ENCODE peak calls at places on chromosomes 4 and X, in seven cellular contexts. E is activated CD8-positive, alpha-beta T cell treated with anti-CD3 and anti-CD28 coated beads for 36 hours; W is sciatic nerve; B is left cardiac atrium; L is RWPE2; J is CD4-positive, CD25-positive, alpha-beta regulatory T cell; A is foreskin keratinocyte. O is an unnamed sample.

GRCh38 chr4:40719008-40719623 is 30.6 kb upstream of the NSUN7 start:
- ATAC-seq in E (peak; percentile 63), L (peak; percentile 78), J (no peak), B (peak; percentile 58), A (peak; percentile 57), W (peak; percentile 35), O (peak; percentile 59)

GRCh38 chrX:71060127-71060526 is 8.0 kb downstream of the SNX12 start:
- ATAC-seq in E (no peak), A (no peak), L (no peak), W (no peak), J (no peak), B (no peak), O (no peak)

GRCh38 chr4:110953191-110953590 is 330.3 kb upstream of the PITX2 start:
- ATAC-seq in A (no peak), J (no peak), E (no peak), W (no peak), B (no peak), L (no peak), O (no peak)

GRCh38 chr4:102322736-102323135 is 22.5 kb downstream of the SLC39A8 start:
- ATAC-seq in B (no peak), W (no peak), L (no peak), J (no peak), E (no peak), A (no peak), O (no peak)

GRCh38 chrX:19865567-19866363 is 21.6 kb downstream of the SH3KBP1 start:
- ATAC-seq in A (no peak), B (peak; percentile 76), J (no peak), L (no peak), W (peak; percentile 50), E (no peak), O (no peak)

GRCh38 chr4:186775867-186776266 is 52.2 kb upstream of the FAT1 start:
- ATAC-seq in L (peak; percentile 38), J (no peak), A (no peak), E (no peak), W (no peak), B (no peak), O (no peak)

GRCh38 chr4:139484861-139485311 is 31.0 kb downstream of the RAB33B start:
- ATAC-seq in E (no peak), W (no peak), B (no peak), A (no peak), J (no peak), L (no peak), O (no peak)

GRCh38 chrX:21905976-21906375 is 34.5 kb upstream of the SMS start:
- ATAC-seq in B (no peak), L (no peak), J (no peak), A (no peak), E (no peak), W (no peak), O (no peak)

GRCh38 chr4:169225058-169225751 is 45.6 kb downstream of the SH3RF1 start:
- ATAC-seq in A (peak; percentile 93), B (peak; percentile 82), J (no peak), W (no peak), E (peak; percentile 90), L (peak; percentile 90), O (peak; percentile 95)

GRCh38 chr4:122050836-122051235 is 99.0 kb upstream of the TRPC3 start:
- ATAC-seq in A (no peak), B (no peak), J (no peak), W (no peak), L (no peak), E (no peak), O (no peak)

GRCh38 chrX:40570346-40571093 is 10.2 kb upstream of the ATP6AP2 start:
- ATAC-seq in J (peak; percentile 37), W (no peak), E (peak; percentile 64), B (no peak), L (no peak), A (no peak), O (no peak)

GRCh38 chr4:139297001-139297410 is 4.3 kb upstream of the NAA15 start:
- ATAC-seq in A (peak; percentile 28), W (no peak), L (peak; percentile 28), B (no peak), J (no peak), E (no peak), O (peak; percentile 66)

GRCh38 chr4:72320185-72320948 is 248.7 kb downstream of the ADAMTS3 start:
- ATAC-seq in B (no peak), A (no peak), L (no peak), W (no peak), J (no peak), E (no peak), O (no peak)

GRCh38 chr4:94428884-94429283 is 22.9 kb upstream of the PDLIM5 start:
- ATAC-seq in E (no peak), B (no peak), W (no peak), L (no peak), J (no peak), A (no peak), O (peak; percentile 80)

GRCh38 chrX:131841496-131842410 is 181.3 kb upstream of the STK26 start:
- ATAC-seq in J (no peak), E (peak; percentile 86), A (peak; percentile 93), B (peak; percentile 68), L (peak; percentile 72), W (peak; percentile 76), O (peak; percentile 85)

GRCh38 chr4:67558493-67558892 is at the start of gene STAP1:
- ATAC-seq in J (peak; percentile 43), W (no peak), E (peak; percentile 81), L (no peak), A (no peak), B (no peak), O (peak; percentile 49)

GRCh38 chr4:68872442-68873217 is 56.8 kb downstream of the UGT2B10 start:
- ATAC-seq in E (no peak), J (no peak), A (no peak), L (no peak), W (no peak), B (no peak), O (no peak)

GRCh38 chr4:88489100-88489761 is 32.3 kb downstream of the HERC5 start:
- ATAC-seq in J (no peak), E (peak; percentile 51), W (no peak), L (no peak), B (no peak), A (no peak), O (no peak)

O was measured in esophagus mucosa.